ENCODE peak calls at places on chromosomes 6 and 20, in eight cellular contexts. J, O, D, I, N, A, W and R are unnamed samples.

GRCh38 chr20:58617158-58617557 is 33.9 kb upstream of the STX16 start:
- DNase-seq in J (no peak), A (no peak), O (no peak), D (no peak), W (no peak), I (no peak), N (no peak), R (no peak)

GRCh38 chr20:2382833-2383232 is 2.1 kb downstream of the TGM6 start:
- DNase-seq in N (no peak), I (no peak), D (no peak), W (no peak), A (no peak), J (no peak), O (no peak), R (no peak)

GRCh38 chr6:108119212-108120141 is 44.9 kb upstream of the OSTM1 start:
- DNase-seq in N (no peak), W (no peak), J (no peak), O (no peak), A (no peak), D (no peak), I (no peak), R (no peak)

GRCh38 chr20:3768342-3769130 is 983 bp upstream of the ADISSP start:
- DNase-seq in D (peak; percentile 77), N (peak; percentile 68), W (peak; percentile 67), O (peak; percentile 88), J (peak; percentile 92), I (peak; percentile 88), A (peak; percentile 73), R (peak; percentile 88)

GRCh38 chr6:56552212-56553130 is 90.2 kb downstream of the DST start:
- DNase-seq in A (no peak), W (no peak), D (no peak), O (no peak), I (no peak), N (no peak), J (no peak), R (no peak)

GRCh38 chr6:43977404-43978111 is 149.7 kb downstream of the MRPL14 start:
- DNase-seq in J (no peak), O (no peak), N (no peak), I (no peak), A (no peak), D (no peak), W (no peak), R (no peak)

GRCh38 chr6:153989989-153990388 is 49.1 kb upstream of the OPRM1 start:
- DNase-seq in W (no peak), O (no peak), D (no peak), J (no peak), I (no peak), A (no peak), N (no peak), R (no peak)

GRCh38 chr6:25703005-25703404 is 51.0 kb downstream of the SCGN start:
- DNase-seq in W (no peak), I (no peak), N (no peak), A (no peak), J (no peak), O (no peak), D (no peak), R (no peak)

GRCh38 chr20:53872561-53873248 is 197.7 kb downstream of the BCAS1 start:
- DNase-seq in N (no peak), D (no peak), A (peak; percentile 60), I (no peak), O (peak; percentile 15), W (no peak), J (peak; percentile 72), R (peak; percentile 90)